ENCODE peak calls at places on chromosomes 5 and 9, in five cellular contexts. U is neural progenitor cell; Q is lung; S is CD4-positive, CD25-positive, alpha-beta regulatory T cell; B is GM23248. E is an unnamed sample. For H3K36me3 and H3K4me1, the result is how much of the 10 kb centered on the place peaks cover.

GRCh38 chr5:72160299-72160698 is 53.0 kb downstream of the MAP1B start:
- DNase-seq in U (no peak), Q (no peak), S (no peak), B (peak), E (no peak)

GRCh38 chr5:130034872-130035271 is 130.6 kb downstream of the CHSY3 start:
- DNase-seq in U (no peak), Q (no peak), S (no peak), B (peak), E (no peak)

GRCh38 chr5:17190799-17191391 is 26.5 kb upstream of the BASP1 start:
- DNase-seq in U (no peak), Q (no peak), S (no peak), B (no peak), E (no peak)

GRCh38 chr9:124781967-124782660 is 5.2 kb downstream of the OLFML2A start:
- DNase-seq in U (no peak), Q (no peak), S (no peak), B (no peak), E (peak)

GRCh38 chr5:135541969-135542502 is 6.3 kb upstream of the NEUROG1 start:
- DNase-seq in U (peak), Q (no peak), S (no peak), B (no peak), E (no peak)

GRCh38 chr5:164498393-164498792 is 993.0 kb downstream of the MAT2B start:
- DNase-seq in U (peak), Q (no peak), S (no peak), B (no peak), E (peak)

GRCh38 chr5:43563321-43563720 is 6.4 kb upstream of the PAIP1 start:
- DNase-seq in U (no peak), Q (no peak), S (no peak), B (no peak), E (no peak)

GRCh38 chr9:120935383-120935857 is 8.8 kb upstream of the TRAF1 start:
- DNase-seq in U (no peak), Q (peak), S (no peak), B (peak), E (no peak)

GRCh38 chr9:34253460-34253837 is 74.6 kb downstream of the UBAP1 start:
- DNase-seq in U (no peak), Q (no peak), S (no peak), B (peak), E (no peak)

GRCh38 chr9:134682026-134682425 is 40.4 kb downstream of the COL5A1 start:
- DNase-seq in U (no peak), Q (no peak), S (no peak), B (no peak), E (no peak)

GRCh38 chr9:128340691-128341434 is 536 bp downstream of the SLC27A4 start:
- DNase-seq in U (peak), Q (no peak), S (no peak), B (peak), E (peak)
- H3K4me3 ChIP-seq in U (peak), Q (peak), S (peak), B (peak), E (peak)

GRCh38 chr5:108409781-108410180 is 27.9 kb upstream of the FBXL17 start:
- DNase-seq in U (peak), Q (no peak), S (no peak), B (no peak), E (peak)
- H3K36me3 ChIP-seq in U (under half), Q (under half), S (under half), B (under half), E (under half)

GRCh38 chr9:79630521-79631403 is 59.0 kb downstream of the TLE4 start:
- DNase-seq in U (no peak), Q (no peak), S (no peak), B (no peak), E (no peak)

GRCh38 chr9:79632060-79632459 is 60.3 kb downstream of the TLE4 start:
- DNase-seq in U (no peak), Q (no peak), S (no peak), B (no peak), E (no peak)

GRCh38 chr9:79633558-79633957 is 61.8 kb downstream of the TLE4 start:
- DNase-seq in U (no peak), Q (no peak), S (no peak), B (no peak), E (no peak)

GRCh38 chr9:79623799-79624721 is 52.3 kb downstream of the TLE4 start:
- DNase-seq in U (no peak), Q (peak), S (no peak), B (peak), E (no peak)

DNA sequence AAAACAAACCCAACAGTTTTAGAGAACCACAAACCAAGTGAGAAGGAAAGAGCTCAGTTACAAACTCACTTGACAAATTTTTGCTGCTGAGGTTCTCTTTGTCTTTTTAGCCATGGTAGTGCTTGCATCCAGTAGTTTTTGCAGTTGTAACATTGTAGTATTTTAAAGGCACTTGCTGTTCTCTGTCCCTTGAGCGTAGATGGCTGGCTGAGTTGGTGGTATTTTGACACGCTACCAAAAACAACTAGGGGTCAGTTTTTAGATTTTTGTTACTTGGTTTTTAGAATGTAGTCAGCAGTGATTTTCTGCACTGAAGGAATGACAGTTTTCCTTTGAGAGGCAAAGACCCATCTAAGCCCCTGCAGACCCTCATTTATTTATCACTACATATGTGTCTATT is 58.0 kb downstream of the TLE4 start:
- DNase-seq in U (no peak), Q (no peak), S (no peak), B (no peak), E (no peak)
- H3K4me1 ChIP-seq in U (half or more), Q (under half), S (under half), B (under half), E (under half)

GRCh38 chr5:168266016-168266415 is 25.4 kb upstream of the WWC1 start:
- DNase-seq in U (no peak), Q (no peak), S (no peak), B (no peak), E (no peak)

GRCh38 chr5:168273056-168273980 is 18.1 kb upstream of the WWC1 start:
- DNase-seq in U (no peak), Q (no peak), S (no peak), B (no peak), E (no peak)

GRCh38 chr5:168270446-168270845 is 21.0 kb upstream of the WWC1 start:
- DNase-seq in U (no peak), Q (no peak), S (no peak), B (no peak), E (no peak)

GRCh38 chr5:168269950-168270349 is 21.5 kb upstream of the WWC1 start:
- DNase-seq in U (peak), Q (no peak), S (no peak), B (no peak), E (no peak)

DNA sequence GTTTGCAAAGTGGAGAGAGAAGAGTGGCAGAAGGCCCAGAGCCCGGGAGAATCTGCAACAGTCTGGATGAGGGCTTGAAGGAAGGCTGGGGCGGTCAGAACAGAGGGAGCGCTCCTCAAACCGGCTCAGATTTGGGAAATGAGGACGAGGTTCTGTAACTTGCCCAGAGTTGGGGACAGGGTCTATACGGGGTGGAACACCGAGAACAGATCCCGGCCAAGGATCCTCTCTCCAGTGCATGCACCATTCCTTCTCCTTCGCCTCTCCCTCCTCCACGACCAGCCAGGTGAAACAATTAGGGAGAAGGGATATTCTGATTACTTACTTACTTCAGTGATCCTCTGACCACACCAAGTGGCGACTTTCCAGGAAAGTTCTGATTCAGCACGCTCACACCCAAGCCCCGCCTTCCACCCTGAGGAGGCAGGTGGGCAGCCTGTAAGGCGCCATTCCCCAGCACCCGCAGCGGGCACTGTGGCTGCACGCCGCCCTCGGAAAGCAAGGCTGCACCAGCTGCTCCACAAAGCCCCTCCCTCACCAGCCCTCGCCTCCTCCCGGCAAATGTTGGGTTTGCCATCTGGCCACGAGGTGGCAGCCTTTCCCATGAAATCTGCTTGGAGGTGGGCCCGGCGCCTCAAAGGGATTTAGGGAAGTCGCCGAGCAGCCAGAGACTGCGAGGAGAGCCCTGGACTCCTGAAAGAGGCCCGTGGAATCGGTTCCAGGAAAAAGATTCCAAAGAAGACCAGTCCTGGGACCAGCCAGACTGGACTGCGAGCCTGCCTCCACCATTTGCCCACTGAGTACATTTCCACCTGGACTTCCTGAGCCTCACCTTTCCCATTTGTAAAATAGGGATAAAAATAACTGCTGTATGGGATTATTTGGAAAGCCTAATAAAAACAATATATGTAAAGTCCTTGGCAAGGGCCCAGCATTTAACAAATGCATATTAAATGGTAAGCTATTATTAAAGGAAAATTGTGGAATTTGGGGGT is 22.2 kb upstream of the WWC1 start:
- DNase-seq in U (peak), Q (peak), S (peak), B (peak), E (peak)
- H3K4me3 ChIP-seq in U (peak), Q (no peak), S (no peak), B (peak), E (peak)

GRCh38 chr5:31459594-31459993 is 72.3 kb downstream of the DROSHA start:
- DNase-seq in U (no peak), Q (no peak), S (no peak), B (peak), E (no peak)

GRCh38 chr5:31449962-31450361 is 81.9 kb downstream of the DROSHA start:
- DNase-seq in U (no peak), Q (no peak), S (no peak), B (no peak), E (no peak)

GRCh38 chr5:31452314-31452713 is 79.6 kb downstream of the DROSHA start:
- DNase-seq in U (no peak), Q (no peak), S (no peak), B (peak), E (no peak)

GRCh38 chr5:31453522-31453921 is 78.4 kb downstream of the DROSHA start:
- DNase-seq in U (peak), Q (no peak), S (no peak), B (no peak), E (no peak)

DNA sequence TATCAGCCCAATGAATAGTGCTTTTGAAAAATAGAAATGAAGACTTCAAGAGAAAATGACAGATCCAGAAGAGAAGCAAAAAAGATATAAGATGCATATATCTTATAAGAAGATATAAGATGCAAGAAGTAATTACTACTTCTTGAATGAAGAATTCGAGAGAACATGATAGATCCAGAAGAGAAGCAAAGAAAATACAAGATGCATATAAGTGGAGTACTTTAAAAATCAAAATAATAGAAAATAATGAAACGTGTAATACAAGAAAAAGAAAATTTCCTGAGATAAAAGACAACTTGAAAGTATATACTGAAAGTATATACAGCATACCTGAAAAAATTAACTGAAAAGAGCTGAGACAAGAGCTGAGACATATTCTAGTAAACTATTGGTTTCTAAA is 76.7 kb downstream of the DROSHA start:
- DNase-seq in U (no peak), Q (no peak), S (no peak), B (no peak), E (no peak)
- H3K36me3 ChIP-seq in U (under half), Q (under half), S (half or more), B (under half), E (under half)

DNA sequence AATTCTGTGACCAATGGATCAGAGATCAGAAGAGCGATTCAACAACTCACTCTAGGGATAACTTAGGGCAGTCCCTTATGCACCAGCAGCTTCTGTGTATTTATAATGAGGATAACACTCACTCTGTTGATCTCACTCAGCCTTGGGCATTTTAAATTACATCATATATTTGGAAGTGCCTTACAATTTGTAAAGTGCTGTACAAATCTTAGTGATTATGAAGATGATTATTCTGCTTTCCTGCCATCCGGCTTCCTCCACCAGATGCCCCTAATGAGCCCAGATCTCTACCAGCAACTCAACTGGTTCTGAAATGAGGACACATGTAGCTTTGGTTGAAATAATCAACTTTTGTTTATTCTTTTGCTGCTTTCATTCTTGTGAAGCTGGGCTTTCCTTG is 105.3 kb downstream of the PCSK1 start:
- DNase-seq in U (no peak), Q (no peak), S (no peak), B (peak), E (no peak)
- H3K4me1 ChIP-seq in U (under half), Q (under half), S (under half), B (half or more), E (under half)

DNA sequence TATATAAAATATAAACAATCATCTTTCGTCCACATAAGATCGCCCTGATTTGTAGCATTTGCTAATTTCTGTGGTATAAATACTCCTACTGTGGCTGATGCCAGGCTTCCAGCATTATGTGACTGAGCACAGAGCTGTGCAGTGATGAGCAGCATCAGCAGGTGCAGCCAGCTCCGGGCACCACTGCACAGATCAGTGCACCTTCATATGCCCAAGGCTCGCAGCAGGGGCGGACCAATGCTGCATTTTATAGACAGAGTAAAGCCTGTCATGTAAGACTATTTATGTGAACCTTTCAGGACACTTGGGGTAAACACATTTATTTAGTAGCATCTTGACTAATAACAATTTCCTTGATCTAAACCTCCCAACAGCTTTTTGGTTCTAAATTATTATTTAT is 53.1 kb downstream of the LMNB1 start:
- DNase-seq in U (no peak), Q (no peak), S (no peak), B (no peak), E (no peak)
- H3K4me3 ChIP-seq in U (no peak), Q (no peak), S (no peak), B (no peak), E (no peak)

GRCh38 chr5:133065482-133065881 is 13.7 kb downstream of the HSPA4 start:
- DNase-seq in U (no peak), Q (no peak), S (no peak), B (no peak), E (no peak)
- H3K36me3 ChIP-seq in U (under half), Q (under half), S (half or more), B (under half), E (half or more)

GRCh38 chr9:105954517-105954916 is 260.2 kb downstream of the TMEM38B start:
- DNase-seq in U (no peak), Q (no peak), S (no peak), B (no peak), E (no peak)

GRCh38 chr9:105950894-105951293 is 256.6 kb downstream of the TMEM38B start:
- DNase-seq in U (no peak), Q (no peak), S (no peak), B (no peak), E (no peak)

DNA sequence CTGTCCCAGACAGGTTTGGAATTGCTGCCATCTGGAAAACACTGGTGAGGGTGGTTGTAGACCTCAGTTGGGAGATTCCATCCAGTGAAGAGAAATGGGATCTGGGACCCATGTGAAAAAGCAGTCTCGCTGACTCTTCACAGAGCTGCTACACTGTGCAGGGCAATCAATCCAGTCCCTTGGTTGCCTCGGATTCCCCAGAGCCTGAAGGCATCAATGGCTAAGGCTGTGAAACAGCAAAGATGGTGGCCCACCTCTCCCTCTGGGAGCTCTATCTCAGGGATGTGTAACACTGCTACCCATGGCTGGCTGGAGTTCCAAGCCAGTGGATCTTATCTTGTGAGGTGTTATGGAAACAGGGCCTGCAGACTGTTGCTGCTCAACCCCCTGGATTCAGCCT is 256.1 kb downstream of the TMEM38B start:
- DNase-seq in U (no peak), Q (no peak), S (no peak), B (no peak), E (no peak)
- H3K4me1 ChIP-seq in U (under half), Q (under half), S (under half), B (under half), E (under half)